ENCODE peak calls at places on chromosomes 16 and 17, in four cellular contexts. O is B cell, J is fibroblast of the aortic adventitia, N is fibroblast of lung. Q is an unnamed sample.

GRCh38 chr16:46759309-46759708 is 11.2 kb upstream of the MYLK3 start:
- DNase-seq in O (no peak), N (no peak), J (no peak), Q (no peak)

GRCh38 chr16:15053904-15054303 is 2.0 kb downstream of the NTAN1 start:
- DNase-seq in N (no peak), J (no peak), O (no peak), Q (no peak)

GRCh38 chr17:50355701-50356341 is 9.9 kb downstream of the XYLT2 start:
- DNase-seq in O (no peak), J (no peak), N (no peak), Q (no peak)

GRCh38 chr16:12613131-12613991 is 190.3 kb downstream of the CPPED1 start:
- DNase-seq in N (no peak), O (no peak), J (peak), Q (no peak)

GRCh38 chr17:38734235-38734633 is 4.1 kb downstream of the CISD3 start:
- DNase-seq in N (no peak), O (no peak), J (no peak), Q (no peak)

GRCh38 chr16:49158029-49158642 is 123.5 kb downstream of the CBLN1 start:
- DNase-seq in O (no peak), N (peak), J (peak), Q (peak)

GRCh38 chr17:6079155-6079554 is 9.0 kb downstream of the WSCD1 start:
- DNase-seq in J (no peak), N (no peak), O (no peak), Q (no peak)

GRCh38 chr17:74134991-74135390 is 68.5 kb upstream of the RPL38 start:
- DNase-seq in N (no peak), O (no peak), J (no peak), Q (no peak)

GRCh38 chr17:76384222-76384986 is at the start of gene SPHK1:
- DNase-seq in N (peak), O (peak), J (peak), Q (peak)

GRCh38 chr17:55238931-55239297 is 25.8 kb upstream of the HLF start:
- DNase-seq in J (no peak), O (no peak), N (no peak), Q (no peak)

GRCh38 chr17:15279011-15279477 is 13.9 kb upstream of the PMP22 start:
- DNase-seq in J (peak), N (peak), O (no peak), Q (no peak)

GRCh38 chr16:2912330-2913199 is 834 bp downstream of the FLYWCH1 start:
- DNase-seq in O (peak), N (peak), J (peak), Q (peak)

GRCh38 chr16:12752159-12752558 is 51.5 kb downstream of the CPPED1 start:
- DNase-seq in O (no peak), N (no peak), J (no peak), Q (no peak)

GRCh38 chr17:51153210-51154072 is at the start of gene NME1:
- DNase-seq in J (peak), O (peak), N (peak), Q (peak)

GRCh38 chr16:85523602-85524364 is 89.3 kb upstream of the GSE1 start:
- DNase-seq in O (no peak), N (peak), J (no peak), Q (peak)

GRCh38 chr16:88527186-88527936 is 42.8 kb upstream of the ZC3H18 start:
- DNase-seq in J (peak), O (peak), N (peak), Q (peak)

GRCh38 chr16:14056970-14057369 is 14.1 kb upstream of the MRTFB start:
- DNase-seq in N (peak), J (peak), O (no peak), Q (no peak)

GRCh38 chr16:50261707-50262235 is 4.6 kb upstream of the ADCY7 start:
- DNase-seq in N (no peak), O (no peak), J (no peak), Q (no peak)

GRCh38 chr17:63035271-63035670 is 69.2 kb downstream of the TANC2 start:
- DNase-seq in J (peak), N (peak), O (no peak), Q (peak)

GRCh38 chr17:74444406-74444805 is 12.5 kb downstream of the GPRC5C start:
- DNase-seq in J (no peak), O (no peak), N (peak), Q (peak)

GRCh38 chr16:81401035-81401950 is 43.3 kb upstream of the CMIP start:
- DNase-seq in O (no peak), J (peak), N (peak), Q (peak)

GRCh38 chr16:16064874-16065384 is 115.5 kb downstream of the ABCC1 start:
- DNase-seq in O (no peak), N (no peak), J (no peak), Q (no peak)

GRCh38 chr16:63981639-63982038 is 1140.2 kb downstream of the CDH11 start:
- DNase-seq in N (no peak), O (no peak), J (no peak), Q (no peak)

GRCh38 chr17:10226930-10227695 is 28.7 kb upstream of the GAS7 start:
- DNase-seq in N (peak), J (peak), O (peak), Q (peak)

GRCh38 chr16:65658339-65659275 is 536.7 kb upstream of the CDH11 start:
- DNase-seq in N (peak), O (no peak), J (peak), Q (peak)

GRCh38 chr16:11118479-11118878 is 137.5 kb downstream of the SOCS1 start:
- DNase-seq in J (peak), N (no peak), O (no peak), Q (no peak)

GRCh38 chr16:50879873-50880695 is 138.2 kb downstream of the CYLD start:
- DNase-seq in J (no peak), N (no peak), O (no peak), Q (no peak)

GRCh38 chr17:11144358-11145233 is 96.4 kb upstream of the SHISA6 start:
- DNase-seq in O (no peak), J (peak), N (peak), Q (peak)

GRCh38 chr17:81253358-81254131 is 14.4 kb downstream of the NDUFAF8 start:
- DNase-seq in O (peak), N (peak), J (peak), Q (peak)

GRCh38 chr17:52790359-52790955 is 631.9 kb upstream of the CA10 start:
- DNase-seq in O (no peak), J (no peak), N (no peak), Q (peak)

GRCh38 chr16:30700491-30700890 is 1.5 kb downstream of the SRCAP start:
- DNase-seq in J (peak), O (no peak), N (no peak), Q (peak)

GRCh38 chr17:78998311-78999055 is 11.1 kb downstream of the CANT1 start:
- DNase-seq in N (no peak), J (peak), O (no peak), Q (peak)

GRCh38 chr17:19714542-19715411 is 1.6 kb downstream of the SLC47A2 start:
- DNase-seq in J (no peak), O (peak), N (no peak), Q (no peak)

GRCh38 chr16:89506113-89506504 is 2.1 kb upstream of the SPG7 start:
- DNase-seq in O (no peak), N (peak), J (peak), Q (peak)

GRCh38 chr17:73189417-73190099 is 3.3 kb upstream of the COG1 start:
- DNase-seq in O (no peak), N (peak), J (peak), Q (peak)

GRCh38 chr17:15981646-15982580 is 17.6 kb downstream of the ZSWIM7 start:
- DNase-seq in J (peak), O (no peak), N (peak), Q (peak)

GRCh38 chr17:57810740-57811632 is 38.9 kb downstream of the MRPS23 start:
- DNase-seq in N (peak), J (peak), O (peak), Q (peak)

GRCh38 chr17:47239663-47240374 is 13.8 kb upstream of the ITGB3 start:
- DNase-seq in O (no peak), N (peak), J (peak), Q (peak)

GRCh38 chr17:13306310-13306962 is 288.6 kb upstream of the ELAC2 start:
- DNase-seq in J (peak), O (no peak), N (peak), Q (peak)
- TF ChIP-seq CTCF in J (peak), O (no peak), N (peak), Q (peak)

GRCh38 chr17:56752263-56752662 is 81.5 kb downstream of the C17orf67 start:
- DNase-seq in N (no peak), O (no peak), J (no peak), Q (no peak)

GRCh38 chr17:56755310-56755709 is 78.4 kb downstream of the C17orf67 start:
- DNase-seq in J (no peak), N (no peak), O (no peak), Q (no peak)

GRCh38 chr17:56756536-56756935 is 77.2 kb downstream of the C17orf67 start:
- DNase-seq in O (no peak), N (peak), J (peak), Q (no peak)

GRCh38 chr17:56754523-56755208 is 79.1 kb downstream of the C17orf67 start:
- DNase-seq in N (peak), J (no peak), O (no peak), Q (peak)

GRCh38 chr17:56751145-56751743 is 82.5 kb downstream of the C17orf67 start:
- DNase-seq in J (no peak), O (no peak), N (no peak), Q (no peak)
- TF ChIP-seq CTCF in J (no peak), O (no peak), N (no peak), Q (no peak)

GRCh38 chr17:69722518-69722917 is 308.0 kb downstream of the MAP2K6 start:
- DNase-seq in N (no peak), O (no peak), J (no peak), Q (no peak)

GRCh38 chr17:69725125-69725524 is 310.6 kb downstream of the MAP2K6 start:
- DNase-seq in J (no peak), O (no peak), N (no peak), Q (no peak)

GRCh38 chr17:69724236-69724635 is 309.7 kb downstream of the MAP2K6 start:
- DNase-seq in O (no peak), J (peak), N (peak), Q (no peak)

GRCh38 chr17:69723316-69723715 is 308.8 kb downstream of the MAP2K6 start:
- DNase-seq in O (no peak), J (no peak), N (no peak), Q (no peak)

DNA sequence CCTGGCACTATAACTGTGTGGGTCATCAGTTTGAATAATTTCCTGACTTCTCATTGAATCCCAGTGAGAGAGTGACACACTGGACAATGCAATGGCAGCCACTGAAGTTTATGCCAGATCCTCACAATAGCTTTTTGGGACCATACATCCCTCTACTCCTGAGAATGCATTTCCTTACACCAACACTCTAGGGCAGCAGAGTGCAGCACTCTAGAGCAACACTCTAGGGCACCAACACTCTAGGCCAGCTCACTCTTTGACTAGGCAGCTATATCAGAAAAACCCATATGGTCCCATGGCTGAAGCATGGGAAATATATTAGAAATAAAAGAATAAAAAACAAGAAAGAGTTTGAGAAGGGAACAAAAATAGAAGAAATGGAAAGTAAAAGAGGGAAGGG is 309.2 kb downstream of the MAP2K6 start:
- DNase-seq in O (no peak), N (peak), J (no peak), Q (no peak)
- TF ChIP-seq CTCF in O (no peak), N (peak), J (peak), Q (peak)

GRCh38 chr17:2218426-2218825 is 85.2 kb downstream of the SMG6 start:
- DNase-seq in O (no peak), J (no peak), N (no peak), Q (no peak)

GRCh38 chr17:2214887-2215615 is 88.5 kb downstream of the SMG6 start:
- DNase-seq in O (no peak), N (peak), J (peak), Q (peak)

GRCh38 chr17:2214047-2214717 is 89.4 kb downstream of the SMG6 start:
- DNase-seq in J (peak), N (peak), O (no peak), Q (peak)

GRCh38 chr17:2213291-2213960 is 90.2 kb downstream of the SMG6 start:
- DNase-seq in N (peak), J (peak), O (no peak), Q (peak)

DNA sequence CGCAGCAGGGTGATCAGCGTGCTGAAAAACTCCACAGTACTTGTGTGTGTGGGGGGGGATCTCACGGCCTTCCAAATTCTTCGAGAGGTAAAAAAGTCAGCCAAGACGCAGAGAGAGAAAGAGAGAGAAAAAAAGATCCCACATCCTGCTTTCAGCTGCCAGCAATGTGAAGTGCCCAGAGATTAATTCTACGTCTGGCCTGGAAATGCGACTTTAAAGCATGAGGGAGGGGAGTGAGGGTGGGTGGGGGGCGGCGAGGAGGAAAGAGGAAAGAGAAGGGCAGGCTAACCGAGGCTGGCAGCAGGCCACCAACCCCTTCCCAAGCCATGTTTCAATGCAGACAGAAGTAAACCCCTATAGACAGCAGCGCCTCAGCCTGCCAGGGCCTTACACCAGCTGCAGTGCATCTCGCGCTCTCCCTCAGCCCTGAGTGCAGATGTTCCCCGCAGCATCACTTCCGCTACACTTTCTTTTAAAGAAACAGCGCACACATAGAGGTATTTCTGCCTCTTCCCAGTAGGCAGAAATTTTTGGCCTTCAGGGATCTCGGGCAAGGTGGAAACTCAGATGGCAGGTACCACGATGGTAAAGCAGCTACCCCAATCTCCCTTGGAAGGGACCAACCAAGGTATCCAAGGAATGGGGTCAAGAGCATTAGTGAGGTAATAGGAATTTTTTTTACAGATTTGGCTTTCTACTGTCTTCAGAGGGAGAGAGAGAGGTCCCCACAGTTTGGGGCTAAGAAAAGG is 87.8 kb downstream of the SMG6 start:
- DNase-seq in J (peak), N (peak), O (peak), Q (peak)
- TF ChIP-seq CTCF in J (no peak), N (no peak), O (no peak), Q (no peak)

DNA sequence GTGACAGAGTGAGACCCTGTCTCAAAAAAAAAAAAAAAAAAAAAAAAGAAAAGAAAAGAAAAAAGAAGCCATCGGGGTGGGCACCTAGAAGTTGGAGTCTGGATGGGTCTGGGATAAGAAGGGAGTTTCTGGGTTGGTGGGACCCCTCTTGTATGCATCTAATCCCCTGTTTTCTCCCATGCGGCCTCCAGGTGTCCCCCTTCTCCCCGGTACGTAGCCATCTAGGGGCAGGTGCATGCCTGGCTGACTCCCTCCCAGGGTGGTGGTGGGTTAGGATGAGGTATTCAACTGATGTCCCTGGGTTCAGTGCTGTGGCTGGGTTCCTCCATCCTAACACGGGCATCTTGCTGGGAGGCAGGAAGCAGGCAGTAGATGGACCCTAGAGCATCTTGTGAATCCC is 13.0 kb downstream of the FMNL1 start:
- DNase-seq in N (no peak), J (no peak), O (peak), Q (peak)
- TF ChIP-seq CTCF in N (peak), J (peak), O (peak), Q (peak)

Q was measured in cardiac muscle cell.